ENCODE peak calls at places on chromosome 15, in seven cellular contexts. D, Y, N, H, G, J and I are unnamed samples.

GRCh38 chr15:82117296-82117695 is 71.5 kb upstream of the MEX3B start:
- DNase-seq in G (no peak), H (no peak), D (no peak), N (no peak), Y (no peak), J (no peak), I (no peak)

GRCh38 chr15:51649659-51650521 is 27.3 kb upstream of the DMXL2 start:
- DNase-seq in Y (no peak), H (peak), G (peak), N (no peak), D (peak), J (peak), I (peak)

GRCh38 chr15:95603802-95604201 is 726.7 kb upstream of the NR2F2 start:
- DNase-seq in H (no peak), N (no peak), G (no peak), Y (no peak), D (no peak), J (no peak), I (no peak)

GRCh38 chr15:59349715-59350420 is 22.8 kb downstream of the MYO1E start:
- DNase-seq in J (peak), G (peak), H (no peak), D (peak), N (no peak), Y (no peak), I (no peak)

GRCh38 chr15:70752142-70752754 is 11.1 kb downstream of the UACA start:
- DNase-seq in N (no peak), J (no peak), D (no peak), Y (no peak), H (no peak), G (no peak), I (no peak)

GRCh38 chr15:34973512-34973911 is 4.0 kb upstream of the AQR start:
- DNase-seq in J (no peak), Y (no peak), H (no peak), N (no peak), G (no peak), D (no peak), I (no peak)

GRCh38 chr15:70559223-70559823 is 204.0 kb downstream of the UACA start:
- DNase-seq in G (no peak), D (no peak), N (peak), J (peak), Y (no peak), H (peak), I (no peak)

GRCh38 chr15:76576526-76577279 is 240.1 kb downstream of the ISL2 start:
- DNase-seq in Y (no peak), H (peak), N (no peak), J (peak), D (peak), G (no peak), I (no peak)

GRCh38 chr15:76393614-76394013 is 57.0 kb downstream of the ISL2 start:
- DNase-seq in G (no peak), Y (no peak), D (no peak), J (no peak), N (no peak), H (no peak), I (no peak)

GRCh38 chr15:43239732-43240491 is 19.1 kb upstream of the EPB42 start:
- DNase-seq in D (no peak), H (no peak), J (no peak), Y (no peak), N (no peak), G (no peak), I (no peak)

GRCh38 chr15:52262364-52262763 is 33.2 kb downstream of the MYO5C start:
- DNase-seq in Y (no peak), G (no peak), J (no peak), D (peak), N (no peak), H (no peak), I (no peak)

GRCh38 chr15:57556040-57556439 is 35.7 kb upstream of the MYZAP start:
- DNase-seq in N (no peak), D (no peak), H (no peak), Y (no peak), J (no peak), G (no peak), I (no peak)

GRCh38 chr15:57909388-57909787 is 156.1 kb downstream of the ALDH1A2 start:
- DNase-seq in G (no peak), N (no peak), J (no peak), D (no peak), H (no peak), Y (no peak), I (no peak)

GRCh38 chr15:40347559-40348470 is 3.0 kb upstream of the PHGR1 start:
- DNase-seq in J (peak), N (no peak), G (no peak), Y (no peak), D (no peak), H (peak), I (no peak)

GRCh38 chr15:55253580-55253979 is 36.0 kb downstream of the RAB27A start:
- DNase-seq in H (no peak), G (no peak), J (no peak), Y (no peak), N (no peak), D (no peak), I (no peak)

GRCh38 chr15:100712226-100712625 is 109.8 kb downstream of the ASB7 start:
- DNase-seq in Y (no peak), J (no peak), H (peak), G (no peak), D (no peak), N (no peak), I (no peak)

GRCh38 chr15:80803580-80804525 is 24.7 kb downstream of the CEMIP start:
- DNase-seq in D (no peak), J (no peak), G (no peak), N (no peak), H (no peak), Y (no peak), I (no peak)

GRCh38 chr15:59993950-59994401 is 10.1 kb upstream of the FOXB1 start:
- DNase-seq in H (no peak), Y (no peak), G (no peak), D (peak), J (no peak), N (no peak), I (peak)

GRCh38 chr15:25180606-25181289 is 226.0 kb downstream of the SNRPN start:
- DNase-seq in J (no peak), Y (no peak), H (no peak), D (no peak), N (peak), G (no peak), I (peak)

GRCh38 chr15:31278056-31278445 is 48.6 kb upstream of the KLF13 start:
- DNase-seq in Y (peak), H (no peak), N (peak), J (no peak), G (no peak), D (no peak), I (peak)

GRCh38 chr15:31278544-31279220 is 48.0 kb upstream of the KLF13 start:
- DNase-seq in J (no peak), N (peak), H (peak), Y (peak), D (no peak), G (no peak), I (peak)

GRCh38 chr15:31279221-31280036 is 47.2 kb upstream of the KLF13 start:
- DNase-seq in N (peak), Y (peak), H (peak), G (no peak), J (no peak), D (no peak), I (no peak)

GRCh38 chr15:31280831-31281216 is 45.8 kb upstream of the KLF13 start:
- DNase-seq in G (no peak), N (no peak), D (no peak), H (no peak), J (no peak), Y (peak), I (no peak)

DNA sequence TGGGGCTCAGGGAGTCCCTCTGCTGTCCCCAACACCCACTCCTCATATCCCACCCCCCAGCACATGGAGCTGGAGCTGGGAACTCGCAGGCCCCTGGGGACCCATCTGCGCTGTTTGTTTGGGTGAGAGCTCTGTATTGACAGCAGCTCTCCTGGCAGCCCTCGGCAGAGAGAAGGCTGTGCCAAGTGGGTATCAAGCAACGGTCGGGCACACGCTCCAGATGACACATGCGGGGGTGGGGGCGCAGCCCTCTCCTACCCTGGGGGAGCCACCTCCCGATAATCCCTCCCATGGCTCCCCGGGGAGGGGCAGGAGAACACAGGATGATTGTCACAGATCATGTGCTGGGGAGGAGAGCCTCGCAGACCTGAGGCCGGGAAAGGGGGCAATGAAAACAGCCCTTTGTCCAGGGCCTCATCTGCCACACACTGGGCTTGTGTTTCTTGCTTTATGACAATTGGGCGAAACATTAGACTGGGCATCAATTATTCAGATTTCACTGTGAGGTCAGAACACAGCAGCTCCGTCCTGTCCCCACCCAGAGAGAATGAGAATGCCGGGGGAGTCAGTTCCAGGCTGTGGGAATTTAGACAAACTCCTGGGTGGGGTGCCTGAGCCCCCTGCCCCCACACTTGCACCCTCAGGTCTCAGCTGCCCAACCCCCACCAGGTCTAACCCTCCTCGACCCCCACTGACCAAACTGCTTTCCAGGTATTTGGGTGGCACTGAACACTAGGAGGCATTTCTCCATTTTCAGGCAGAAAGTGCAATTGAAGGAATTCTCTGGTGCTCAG is 46.4 kb upstream of the KLF13 start:
- DNase-seq in G (no peak), H (peak), Y (peak), J (no peak), D (no peak), N (peak), I (peak)
- TF ChIP-seq CTCF in G (no peak), H (no peak), Y (no peak), J (no peak), D (no peak), N (no peak), I (no peak)

DNA sequence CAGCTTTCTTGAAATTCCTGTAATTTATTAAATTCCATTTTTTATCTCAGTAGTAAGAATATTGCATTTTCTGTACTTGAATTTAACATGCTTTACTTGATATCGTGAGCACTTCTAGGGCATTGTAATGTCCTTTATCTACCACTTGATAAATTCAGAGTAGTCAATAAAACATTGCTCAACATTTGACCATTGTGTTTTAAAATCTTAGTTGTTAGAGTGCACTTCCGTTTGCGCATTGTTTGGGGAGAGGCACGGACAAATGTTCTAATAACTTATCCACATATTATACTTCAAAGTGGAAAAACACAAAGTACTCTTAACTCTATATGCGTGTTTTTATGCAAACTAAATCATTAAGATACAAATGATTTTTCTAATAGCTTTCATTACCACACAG is 444 bp downstream of the FAM227B start:
- DNase-seq in Y (no peak), H (peak), D (no peak), G (no peak), N (no peak), J (no peak), I (no peak)
- TF ChIP-seq CTCF in Y (no peak), H (no peak), D (no peak), G (no peak), N (no peak), J (no peak), I (no peak)

GRCh38 chr15:44319385-44319784 is 30.9 kb downstream of the GOLM2 start:
- DNase-seq in N (no peak), Y (no peak), J (no peak), H (no peak), G (no peak), D (no peak), I (no peak)
- TF ChIP-seq CTCF in N (no peak), Y (no peak), J (no peak), H (no peak), G (peak), D (no peak), I (no peak)

GRCh38 chr15:69225355-69226027 is 65.1 kb downstream of the GLCE start:
- DNase-seq in N (no peak), D (no peak), Y (no peak), H (no peak), G (peak), J (peak), I (no peak)
- TF ChIP-seq CTCF in N (no peak), D (peak), Y (no peak), H (no peak), G (peak), J (peak), I (peak)

GRCh38 chr15:67181221-67181639 is 73.2 kb downstream of the AAGAB start:
- DNase-seq in J (no peak), D (no peak), G (no peak), N (peak), Y (no peak), H (peak), I (no peak)
- TF ChIP-seq CTCF in J (peak), D (no peak), G (no peak), N (no peak), Y (no peak), H (no peak), I (no peak)

GRCh38 chr15:90617171-90617570 is 87.4 kb downstream of the CRTC3 start:
- DNase-seq in D (no peak), Y (no peak), N (no peak), G (no peak), J (no peak), H (no peak), I (no peak)

GRCh38 chr15:90619939-90620338 is 90.2 kb downstream of the CRTC3 start:
- DNase-seq in H (no peak), G (no peak), Y (no peak), D (no peak), J (no peak), N (peak), I (no peak)

GRCh38 chr15:90619468-90619867 is 89.7 kb downstream of the CRTC3 start:
- DNase-seq in N (peak), G (no peak), J (no peak), H (no peak), Y (no peak), D (no peak), I (no peak)

GRCh38 chr15:90617668-90618097 is 88.0 kb downstream of the CRTC3 start:
- DNase-seq in H (no peak), G (no peak), N (no peak), Y (no peak), J (no peak), D (no peak), I (no peak)

DNA sequence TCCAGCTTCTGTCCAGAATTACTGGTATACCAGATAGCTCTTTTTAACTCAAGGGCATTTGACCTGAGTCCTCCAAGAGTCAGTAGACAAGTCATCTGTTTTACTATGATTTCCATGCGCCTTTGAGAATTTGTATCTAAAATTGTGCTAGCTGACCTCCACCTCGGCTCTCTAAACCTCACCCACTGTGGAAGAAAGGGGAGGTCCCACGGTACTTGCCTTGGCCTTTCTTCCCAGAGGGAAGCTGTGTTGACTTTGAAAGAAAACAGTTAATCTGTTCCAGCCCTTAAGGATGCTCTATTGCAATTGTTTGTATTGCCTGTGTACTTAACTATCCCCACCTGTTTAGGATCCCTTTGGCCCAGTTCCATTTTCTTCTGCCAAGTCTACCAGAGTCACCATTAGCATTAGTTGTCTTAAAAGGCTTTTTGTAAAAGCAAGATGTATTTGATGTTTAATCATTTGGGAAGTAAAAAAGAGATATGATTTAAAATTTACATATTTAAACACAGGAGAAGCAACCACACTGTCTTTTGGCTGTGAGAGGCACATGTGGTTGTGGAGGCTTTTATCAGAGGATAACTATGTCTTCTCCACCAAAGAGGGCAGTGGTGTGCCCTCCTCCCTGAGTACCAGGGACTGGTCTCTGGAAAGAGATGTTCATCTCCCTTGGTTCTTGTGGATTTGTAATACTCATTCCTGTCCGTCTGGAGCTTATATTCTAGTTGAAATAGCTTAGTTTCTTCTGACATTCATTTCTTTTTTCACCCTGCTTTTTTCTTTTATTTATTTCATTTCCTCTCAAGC is 88.8 kb downstream of the CRTC3 start:
- DNase-seq in Y (no peak), D (no peak), H (no peak), J (no peak), N (no peak), G (no peak), I (no peak)
- TF ChIP-seq CTCF in Y (no peak), D (no peak), H (no peak), J (no peak), N (no peak), G (no peak), I (no peak)

DNA sequence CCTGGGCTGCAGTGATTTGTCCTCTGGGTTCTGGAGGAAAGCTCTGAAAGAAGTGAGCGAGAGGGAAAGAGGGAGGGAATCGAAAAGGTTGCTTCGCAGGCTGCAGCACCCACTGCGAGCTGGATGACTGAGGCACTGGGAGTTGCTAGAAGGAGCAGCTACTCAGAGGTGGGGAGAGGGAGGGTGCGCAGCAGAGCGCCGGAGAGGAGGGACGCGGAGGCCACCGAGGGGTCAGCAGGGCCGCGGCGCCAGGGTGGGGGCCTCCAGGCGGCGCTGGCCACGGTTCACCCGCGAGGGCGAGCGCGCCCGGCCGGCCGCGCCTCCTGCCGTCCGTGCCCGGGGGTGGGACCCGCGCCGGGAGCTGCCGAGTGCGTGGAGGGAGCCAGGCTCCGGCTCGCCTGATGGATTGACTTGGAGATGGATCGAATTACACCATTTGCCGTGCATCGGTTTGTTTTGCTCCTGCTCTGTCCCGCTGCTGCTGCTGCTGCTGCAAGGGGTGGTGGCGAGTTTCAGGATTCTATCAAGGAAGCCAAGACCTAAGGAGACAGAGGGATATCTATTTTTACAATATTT is at the start of gene SEMA6D:
- DNase-seq in G (no peak), N (peak), J (peak), H (peak), D (peak), Y (no peak), I (peak)
- TF ChIP-seq CTCF in G (no peak), N (no peak), J (peak), H (no peak), D (no peak), Y (no peak), I (peak)

DNA sequence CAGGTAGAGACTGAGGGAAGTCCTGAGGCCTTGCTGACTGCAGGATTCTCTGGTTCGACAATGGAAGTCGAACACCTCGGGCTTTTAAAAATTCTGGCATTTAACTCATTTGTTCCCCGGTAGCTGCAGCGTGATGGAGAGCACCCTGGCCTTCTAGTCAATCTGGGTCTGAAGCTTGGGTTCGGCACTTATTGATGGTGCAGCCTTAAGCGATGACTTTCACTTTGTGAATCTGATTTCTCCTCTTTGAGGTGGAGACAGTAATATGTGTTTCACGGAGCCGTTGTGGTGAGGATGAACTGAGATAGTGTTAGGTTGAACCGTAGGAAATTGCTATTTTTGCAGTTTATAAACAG is 621 bp upstream of the PARP6 start:
- DNase-seq in N (no peak), D (no peak), G (no peak), J (no peak), Y (no peak), H (no peak), I (no peak)
- TF ChIP-seq CTCF in N (no peak), D (no peak), G (no peak), J (no peak), Y (no peak), H (no peak), I (peak)

DNA sequence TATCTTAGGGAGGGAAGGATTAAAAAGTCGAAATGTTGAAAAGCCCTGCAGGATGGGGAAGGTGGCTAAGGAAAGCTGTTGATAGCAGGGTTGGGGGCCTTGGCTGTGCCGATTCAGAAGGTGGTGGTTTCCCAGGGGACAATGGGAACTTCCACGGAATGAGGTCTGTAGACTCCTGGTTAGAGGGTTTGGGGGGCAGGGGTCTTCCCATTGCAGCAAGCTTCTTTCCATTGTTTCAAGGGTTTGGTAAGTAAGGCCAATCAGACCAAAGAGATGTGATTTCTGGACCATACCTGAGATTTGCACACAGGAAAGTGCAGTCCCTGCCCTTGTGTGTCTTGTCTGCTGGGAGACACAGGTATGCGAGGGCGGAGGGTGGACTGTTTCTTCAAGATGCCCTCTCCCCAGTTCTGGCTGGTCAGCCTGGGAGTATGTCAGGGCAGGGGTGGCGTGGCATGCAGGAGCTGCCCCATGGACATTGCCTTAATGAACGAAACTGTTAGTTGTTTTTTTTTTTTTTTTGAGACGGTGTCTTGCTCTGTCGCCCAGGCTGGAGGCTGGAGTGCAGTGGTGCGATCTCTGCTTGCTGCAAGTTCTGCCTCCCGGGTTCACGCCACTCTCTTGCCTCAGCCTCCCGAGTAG is 50.8 kb downstream of the RGMA start:
- DNase-seq in D (no peak), G (no peak), J (no peak), Y (no peak), N (peak), H (no peak), I (no peak)
- TF ChIP-seq CTCF in D (no peak), G (no peak), J (no peak), Y (no peak), N (no peak), H (no peak), I (no peak)